ENCODE peak calls at places on chromosomes 5 and 9, in ten cellular contexts. K is activated naive CD4-positive, alpha-beta T cell; P is anterior cingulate cortex; U is GM13976; N is HAP-1; A is left ventricle myocardium inferior; L is amniotic stem cell; G is amygdala; E is EL; C is stimulated activated naive CD4-positive, alpha-beta T cell. J is an unnamed sample.

GRCh38 chr9:77820293-77820954 is 172.3 kb upstream of the GNA14 start:
- DNase-seq in K (no peak), P (no peak), U (no peak), N (no peak), A (no peak), L (no peak), G (no peak), E (peak; percentile 85), C (no peak), J (no peak)

GRCh38 chr9:103804077-103804735 is 289.9 kb upstream of the SMC2 start:
- DNase-seq in K (no peak), P (no peak), U (no peak), N (no peak), A (no peak), L (no peak), G (no peak), E (peak; percentile 80), C (no peak), J (no peak)

GRCh38 chr5:59367791-59368394 is 525.6 kb downstream of the PDE4D start:
- DNase-seq in K (peak; percentile 9), P (peak; percentile 39), U (peak; percentile 31), N (peak; percentile 40), A (peak; percentile 26), L (peak; percentile 25), G (peak; percentile 52), E (peak; percentile 50), C (no peak), J (peak; percentile 63)

GRCh38 chr9:109297899-109298298 is 23.0 kb downstream of the EPB41L4B start:
- DNase-seq in K (no peak), P (no peak), U (no peak), N (peak; percentile 13), A (no peak), L (no peak), G (no peak), E (peak; percentile 87), C (no peak), J (no peak)

GRCh38 chr9:130240410-130241197 is 25.0 kb upstream of the HMCN2 start:
- DNase-seq in K (no peak), P (peak; percentile 60), U (no peak), N (peak; percentile 55), A (peak; percentile 41), L (peak; percentile 24), G (peak; percentile 62), E (peak; percentile 70), C (no peak), J (peak; percentile 70)

GRCh38 chr5:176540476-176540899 is 3.3 kb upstream of the RNF44 start:
- DNase-seq in K (no peak), P (no peak), U (no peak), N (no peak), A (no peak), L (no peak), G (no peak), E (no peak), C (no peak), J (no peak)

GRCh38 chr5:106420102-106420501 is 1250.6 kb downstream of the EFNA5 start:
- DNase-seq in K (no peak), P (no peak), U (no peak), N (no peak), A (no peak), L (no peak), G (no peak), E (no peak), C (no peak), J (no peak)

GRCh38 chr5:133483406-133484090 is 128.8 kb downstream of the FSTL4 start:
- DNase-seq in K (no peak), P (no peak), U (no peak), N (no peak), A (peak; percentile 29), L (no peak), G (no peak), E (no peak), C (no peak), J (no peak)

GRCh38 chr5:54519083-54519541 is 1.6 kb downstream of the SNX18 start:
- DNase-seq in K (no peak), P (no peak), U (no peak), N (no peak), A (no peak), L (no peak), G (no peak), E (no peak), C (no peak), J (no peak)

GRCh38 chr9:81546498-81546897 is 142.8 kb downstream of the TLE1 start:
- DNase-seq in K (no peak), P (no peak), U (no peak), N (peak; percentile 59), A (no peak), L (no peak), G (no peak), E (no peak), C (no peak), J (no peak)

J was measured in GM12865.